ENCODE peak calls at places on chromosome 7, in four cellular contexts. J is fibroblast of mammary gland, B is lower lobe of right lung, T is neuronal stem cell. E is an unnamed sample.

GRCh38 chr7:25940086-25940906 is 211.7 kb upstream of the NFE2L3 start:
- DNase-seq in J (no peak), B (no peak), T (no peak), E (no peak)

GRCh38 chr7:121351682-121352081 is 22.9 kb downstream of the WNT16 start:
- DNase-seq in T (no peak), B (no peak), J (no peak), E (no peak)

GRCh38 chr7:84073476-84073875 is 121.1 kb downstream of the SEMA3A start:
- DNase-seq in J (peak), B (no peak), T (no peak), E (no peak)

GRCh38 chr7:100773491-100773890 is 40.1 kb downstream of the ZAN start:
- DNase-seq in T (no peak), B (no peak), J (no peak), E (no peak)

GRCh38 chr7:1447551-1448244 is 11.6 kb downstream of the MICALL2 start:
- DNase-seq in T (no peak), B (no peak), J (no peak), E (no peak)

GRCh38 chr7:157516311-157516710 is 179.5 kb downstream of the DNAJB6 start:
- DNase-seq in J (no peak), B (no peak), T (no peak), E (peak)

GRCh38 chr7:20280475-20281351 is 50.0 kb upstream of the ITGB8 start:
- DNase-seq in T (no peak), B (no peak), J (peak), E (no peak)

GRCh38 chr7:79298145-79298760 is 155.2 kb downstream of the MAGI2 start:
- DNase-seq in J (peak), B (no peak), T (peak), E (no peak)

GRCh38 chr7:130865408-130866236 is 131.6 kb upstream of the KLF14 start:
- DNase-seq in B (no peak), T (no peak), J (no peak), E (no peak)

GRCh38 chr7:122219253-122219865 is 75.3 kb upstream of the AASS start:
- DNase-seq in T (peak), B (no peak), J (peak), E (no peak)

GRCh38 chr7:63117-63480 is 129.3 kb upstream of the FAM20C start:
- DNase-seq in J (no peak), B (peak), T (no peak), E (no peak)

GRCh38 chr7:154789404-154789803 is 213.5 kb downstream of the PAXIP1 start:
- DNase-seq in B (no peak), J (no peak), T (peak), E (no peak)

GRCh38 chr7:71221549-71221948 is 89.6 kb downstream of the GALNT17 start:
- DNase-seq in B (no peak), J (no peak), T (no peak), E (no peak)

GRCh38 chr7:94056796-94057207 is 52.6 kb upstream of the BET1 start:
- DNase-seq in T (no peak), J (peak), B (no peak), E (no peak)

GRCh38 chr7:159122276-159122675 is 22.4 kb downstream of the VIPR2 start:
- DNase-seq in B (no peak), T (no peak), J (no peak), E (no peak)

GRCh38 chr7:151785681-151785965 is 91.3 kb downstream of the PRKAG2 start:
- DNase-seq in J (no peak), B (no peak), T (no peak), E (peak)

GRCh38 chr7:13989138-13989943 is at the start of gene ETV1:
- DNase-seq in J (peak), T (peak), B (peak), E (peak)

GRCh38 chr7:119545118-119545517 is 727.9 kb upstream of the KCND2 start:
- DNase-seq in B (no peak), J (peak), T (no peak), E (no peak)

GRCh38 chr7:55964261-55964801 is at the start of gene NIPSNAP2:
- DNase-seq in T (peak), B (peak), J (peak), E (peak)

GRCh38 chr7:82745820-82746219 is 302.2 kb upstream of the CACNA2D1 start:
- DNase-seq in J (no peak), T (no peak), B (no peak), E (no peak)

GRCh38 chr7:142535123-142535779 is 214.0 kb upstream of the PRSS1 start:
- DNase-seq in T (peak), B (no peak), J (peak), E (peak)

GRCh38 chr7:151451626-151452025 is 11.7 kb upstream of the CRYGN start:
- DNase-seq in B (no peak), J (no peak), T (no peak), E (no peak)

GRCh38 chr7:116820149-116820548 is 42.2 kb upstream of the CAPZA2 start:
- DNase-seq in B (no peak), J (no peak), T (no peak), E (no peak)

GRCh38 chr7:150362989-150363769 is 5.4 kb upstream of the REPIN1 start:
- DNase-seq in B (no peak), T (no peak), J (no peak), E (no peak)
- H3K4me3 ChIP-seq in B (no peak), T (no peak), J (no peak), E (no peak)

DNA sequence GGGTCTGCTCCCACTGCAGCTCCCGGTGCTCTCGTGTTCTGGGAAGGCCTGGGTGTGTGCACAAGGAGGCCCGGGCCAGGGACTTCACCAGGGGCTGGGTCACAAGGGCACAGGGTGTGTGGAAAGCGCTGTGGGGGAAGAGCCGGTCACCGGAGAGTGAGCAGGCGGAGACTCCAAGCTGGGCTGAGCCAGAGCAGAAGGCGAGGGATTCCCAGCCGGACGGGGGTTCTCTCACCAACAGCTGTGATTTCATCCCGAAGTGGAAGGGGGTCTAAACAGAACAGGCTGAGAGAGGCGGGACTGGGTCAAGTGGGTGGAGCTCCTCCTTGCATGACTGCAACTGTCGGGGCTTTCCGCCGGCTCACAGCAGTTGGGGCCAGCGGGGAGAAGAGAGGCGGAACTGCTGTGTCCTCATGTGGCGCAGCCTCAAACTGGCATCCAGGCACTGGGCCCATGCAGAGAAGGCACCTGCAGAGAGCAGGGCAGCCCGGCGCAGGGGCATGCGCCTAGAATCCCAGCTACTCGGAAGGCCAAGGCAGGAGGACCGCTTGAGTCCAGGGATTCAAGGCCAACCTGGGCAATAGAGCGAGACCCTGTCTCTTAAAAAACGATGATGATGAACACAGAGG is 7.6 kb upstream of the ORAI2 start:
- DNase-seq in T (no peak), J (no peak), B (peak), E (peak)
- H3K4me3 ChIP-seq in T (no peak), J (no peak), B (peak), E (no peak)

GRCh38 chr7:129829677-129830631 is 122.8 kb downstream of the UBE2H start:
- DNase-seq in T (peak), B (peak), J (peak), E (no peak)
- H3K4me3 ChIP-seq in T (no peak), B (peak), J (no peak), E (no peak)

DNA sequence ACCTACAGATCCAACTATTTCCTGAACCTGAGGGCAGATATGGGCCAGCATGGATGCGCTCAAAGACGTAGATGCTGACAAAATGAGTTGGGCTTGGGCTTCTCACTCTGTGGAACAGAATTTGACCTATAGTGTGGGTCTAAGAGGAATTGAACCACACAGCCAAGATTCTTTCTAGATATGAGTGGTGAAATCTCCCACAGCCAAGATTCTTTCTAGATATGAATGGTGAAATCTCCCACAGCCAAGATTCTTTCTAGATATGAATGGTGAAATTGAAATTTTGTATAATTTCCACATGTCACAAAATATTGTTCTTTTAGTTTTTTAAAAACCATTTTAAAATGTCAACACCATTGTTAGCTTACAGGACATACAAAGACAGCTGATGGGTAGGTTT is 215.4 kb upstream of the LRGUK start:
- DNase-seq in T (no peak), J (no peak), B (no peak), E (no peak)
- H3K4me3 ChIP-seq in T (no peak), J (no peak), B (no peak), E (no peak)